ENCODE peak calls at places on chromosomes 5 and 9, in nine cellular contexts. X, K, N, U, Y, D, G, H and S are unnamed samples.

GRCh38 chr9:90801507-90802289 is at the start of gene SYK:
- DNase-seq in H (no peak), K (no peak), D (peak), X (no peak), U (peak), G (no peak), Y (no peak), N (peak), S (no peak)

GRCh38 chr5:170307575-170308465 is 10.2 kb upstream of the LCP2 start:
- DNase-seq in Y (peak), D (peak), G (peak), U (peak), X (peak), K (no peak), N (no peak), H (peak), S (peak)

GRCh38 chr9:80664327-80665210 is 1024.8 kb downstream of the TLE1 start:
- DNase-seq in D (no peak), X (no peak), U (no peak), K (no peak), H (no peak), Y (no peak), G (peak), N (no peak), S (peak)

GRCh38 chr5:142520885-142521284 is 165.0 kb downstream of the FGF1 start:
- DNase-seq in K (no peak), U (no peak), D (no peak), H (no peak), Y (no peak), X (no peak), N (no peak), G (peak), S (no peak)

GRCh38 chr9:129415954-129416651 is 204.8 kb downstream of the C9orf50 start:
- DNase-seq in H (no peak), U (peak), Y (no peak), D (peak), G (no peak), X (no peak), K (no peak), N (no peak), S (no peak)

GRCh38 chr9:38181216-38181615 is 112.2 kb upstream of the SHB start:
- DNase-seq in Y (no peak), U (no peak), D (no peak), G (no peak), K (no peak), N (no peak), X (no peak), H (no peak), S (peak)

GRCh38 chr5:74093501-74093993 is 467.6 kb downstream of the ARHGEF28 start:
- DNase-seq in H (no peak), N (no peak), K (no peak), X (no peak), D (no peak), Y (no peak), U (no peak), G (no peak), S (no peak)

GRCh38 chr9:128244443-128245226 is 31.2 kb downstream of the GOLGA2 start:
- DNase-seq in G (peak), Y (peak), D (peak), U (peak), X (peak), N (peak), H (no peak), K (no peak), S (peak)

GRCh38 chr9:16150501-16150900 is 597.7 kb downstream of the CCDC171 start:
- DNase-seq in U (peak), Y (peak), X (peak), N (no peak), D (no peak), H (no peak), G (no peak), K (no peak), S (no peak)

GRCh38 chr5:132684496-132684895 is 10.7 kb downstream of the IL4 start:
- DNase-seq in H (no peak), G (no peak), K (no peak), N (no peak), X (no peak), U (no peak), Y (no peak), D (no peak), S (no peak)

GRCh38 chr5:96835727-96836126 is 28.0 kb upstream of the ERAP1 start:
- DNase-seq in X (no peak), U (no peak), K (no peak), Y (no peak), N (no peak), D (no peak), G (no peak), H (no peak), S (no peak)

GRCh38 chr5:155556700-155557099 is 543.1 kb downstream of the KIF4B start:
- DNase-seq in K (no peak), G (no peak), N (no peak), U (no peak), Y (no peak), X (no peak), H (no peak), D (no peak), S (no peak)

GRCh38 chr5:67748165-67748690 is 467.3 kb upstream of the PIK3R1 start:
- DNase-seq in Y (no peak), D (no peak), X (no peak), U (no peak), K (no peak), H (no peak), N (no peak), G (no peak), S (no peak)

GRCh38 chr5:53479656-53480473 is 564 bp upstream of the FST start:
- DNase-seq in X (peak), U (peak), H (no peak), D (peak), N (peak), Y (peak), K (no peak), G (peak), S (peak)

GRCh38 chr9:104682642-104683041 is 11.7 kb upstream of the OR13D1 start:
- DNase-seq in H (peak), G (peak), U (no peak), K (no peak), Y (no peak), D (no peak), X (peak), N (peak), S (peak)

GRCh38 chr5:90644132-90644531 is 85.5 kb downstream of the ADGRV1 start:
- DNase-seq in H (no peak), N (no peak), U (no peak), K (no peak), X (no peak), D (no peak), Y (no peak), G (no peak), S (no peak)

GRCh38 chr5:4640793-4641192 is 499.3 kb upstream of the ADAMTS16 start:
- DNase-seq in X (peak), N (peak), K (peak), G (peak), U (no peak), D (no peak), Y (no peak), H (no peak), S (peak)

GRCh38 chr5:141805874-141806273 is 72.3 kb downstream of the PCDH1 start:
- DNase-seq in H (no peak), K (no peak), Y (no peak), N (no peak), U (peak), X (no peak), G (no peak), D (no peak), S (peak)

GRCh38 chr9:92977279-92977678 is 30.0 kb downstream of the FGD3 start:
- DNase-seq in G (no peak), K (no peak), X (no peak), D (no peak), H (no peak), N (no peak), U (no peak), Y (no peak), S (no peak)

GRCh38 chr9:26054600-26055516 is 376.6 kb upstream of the TUSC1 start:
- DNase-seq in K (no peak), Y (no peak), N (no peak), X (no peak), H (no peak), D (no peak), U (no peak), G (peak), S (no peak)

GRCh38 chr5:180201051-180201987 is 7.7 kb downstream of the RASGEF1C start:
- DNase-seq in X (peak), U (no peak), N (peak), Y (no peak), D (no peak), K (peak), H (no peak), G (no peak), S (peak)
- TF ChIP-seq CTCF in X (peak), U (peak), N (peak), Y (no peak), D (peak), K (peak), H (peak), G (peak), S (peak)

GRCh38 chr9:4197548-4197947 is 102.3 kb downstream of the GLIS3 start:
- DNase-seq in X (no peak), D (no peak), K (no peak), U (no peak), H (no peak), G (no peak), N (peak), Y (no peak), S (no peak)
- TF ChIP-seq CTCF in X (peak), D (peak), K (peak), U (peak), H (peak), G (peak), N (peak), Y (no peak), S (peak)

GRCh38 chr9:120845255-120845654 is 2.5 kb upstream of the PSMD5 start:
- DNase-seq in N (no peak), G (no peak), K (no peak), D (no peak), Y (no peak), X (no peak), H (no peak), U (no peak), S (peak)

GRCh38 chr9:120846251-120846869 is 3.6 kb upstream of the PSMD5 start:
- DNase-seq in Y (no peak), G (no peak), X (no peak), K (no peak), N (no peak), H (no peak), D (no peak), U (no peak), S (no peak)

GRCh38 chr9:120842685-120843485 is at the start of gene PSMD5:
- DNase-seq in G (peak), Y (peak), H (peak), U (peak), D (peak), X (peak), N (peak), K (peak), S (peak)

GRCh38 chr9:120839146-120839545 is 3.6 kb downstream of the PSMD5 start:
- DNase-seq in Y (no peak), X (peak), G (peak), N (peak), K (no peak), D (no peak), U (no peak), H (no peak), S (peak)

GRCh38 chr9:120841930-120842684 is 615 bp downstream of the PSMD5 start:
- DNase-seq in H (no peak), K (no peak), Y (no peak), N (peak), X (peak), U (no peak), D (no peak), G (peak), S (peak)
- TF ChIP-seq CTCF in H (no peak), K (no peak), Y (no peak), N (no peak), X (peak), U (no peak), D (no peak), G (no peak), S (no peak)

GRCh38 chr5:108487951-108488350 is 106.1 kb upstream of the FBXL17 start:
- DNase-seq in U (no peak), N (no peak), X (no peak), G (no peak), D (no peak), Y (no peak), K (no peak), H (no peak), S (peak)

GRCh38 chr5:108481355-108481931 is 99.5 kb upstream of the FBXL17 start:
- DNase-seq in X (peak), G (no peak), H (no peak), N (peak), U (no peak), D (no peak), K (peak), Y (no peak), S (peak)

DNA sequence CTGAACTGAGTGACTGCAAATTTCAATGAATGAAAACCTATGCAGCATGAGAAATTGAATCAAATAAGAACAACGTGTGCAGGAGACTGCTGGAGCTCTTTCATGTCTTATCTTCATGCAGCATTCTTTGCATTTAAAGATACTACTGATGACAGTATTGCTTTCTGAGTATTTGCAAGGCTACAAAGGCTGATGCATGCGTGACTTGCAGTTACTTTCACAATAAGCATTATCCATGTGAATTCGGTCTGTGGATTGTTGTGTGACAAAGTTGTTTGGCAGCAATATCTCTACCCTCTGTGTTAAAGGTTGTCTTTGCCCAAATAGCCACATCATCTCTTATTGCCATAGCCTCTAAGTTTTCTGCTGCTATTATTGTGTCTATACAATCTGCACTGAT is 102.1 kb upstream of the FBXL17 start:
- DNase-seq in Y (no peak), G (no peak), D (no peak), N (no peak), H (no peak), K (no peak), X (no peak), U (no peak), S (no peak)
- TF ChIP-seq CTCF in Y (no peak), G (no peak), D (no peak), N (no peak), H (no peak), K (no peak), X (no peak), U (no peak), S (no peak)

GRCh38 chr5:140227046-140227445 is 52.1 kb downstream of the CYSTM1 start:
- DNase-seq in D (no peak), K (no peak), X (no peak), N (peak), G (no peak), U (no peak), Y (no peak), H (no peak), S (no peak)
- TF ChIP-seq CTCF in D (no peak), K (peak), X (no peak), N (peak), G (no peak), U (no peak), Y (no peak), H (no peak), S (peak)

GRCh38 chr9:133954862-133955529 is 37.1 kb downstream of the VAV2 start:
- DNase-seq in H (no peak), D (peak), X (no peak), Y (no peak), G (no peak), N (no peak), K (no peak), U (peak), S (no peak)

GRCh38 chr9:133957328-133957727 is 34.8 kb downstream of the VAV2 start:
- DNase-seq in Y (no peak), G (no peak), U (peak), H (no peak), K (no peak), D (peak), N (no peak), X (no peak), S (no peak)

GRCh38 chr9:133953976-133954709 is 38.0 kb downstream of the VAV2 start:
- DNase-seq in D (peak), X (no peak), H (no peak), K (no peak), G (no peak), Y (no peak), N (no peak), U (peak), S (no peak)

GRCh38 chr9:133956520-133957076 is 35.5 kb downstream of the VAV2 start:
- DNase-seq in D (peak), X (peak), G (no peak), H (no peak), Y (no peak), N (peak), U (peak), K (no peak), S (peak)

GRCh38 chr9:133955821-133956411 is 36.2 kb downstream of the VAV2 start:
- DNase-seq in G (peak), Y (no peak), H (no peak), N (peak), K (no peak), U (peak), X (peak), D (peak), S (peak)
- TF ChIP-seq CTCF in G (no peak), Y (peak), H (peak), N (peak), K (peak), U (no peak), X (peak), D (no peak), S (peak)

GRCh38 chr9:95087659-95088242 is 229.8 kb downstream of the FANCC start:
- DNase-seq in X (no peak), H (no peak), N (peak), K (no peak), D (no peak), U (no peak), Y (no peak), G (no peak), S (peak)
- TF ChIP-seq CTCF in X (peak), H (peak), N (peak), K (peak), D (no peak), U (no peak), Y (no peak), G (no peak), S (peak)